ENCODE peak calls at places on chromosomes 5 and 9, in six cellular contexts. O is IMR-90, Z is mesenchymal stem cell, J is H1, I is H9, K is trophoblast cell. T is an unnamed sample.

GRCh38 chr5:151041577-151042268 is 21.3 kb downstream of the GPX3 start:
- DNase-seq in O (no peak), Z (no peak), J (no peak), I (no peak), K (no peak), T (no peak)

GRCh38 chr5:21142791-21143190 is 1154.8 kb upstream of the CDH18 start:
- DNase-seq in O (no peak), Z (no peak), J (no peak), I (no peak), K (no peak), T (no peak)

GRCh38 chr5:139873033-139873794 is 77.6 kb downstream of the PSD2 start:
- DNase-seq in O (no peak), Z (no peak), J (no peak), I (no peak), K (no peak), T (no peak)

GRCh38 chr5:51622161-51622790 is 239.0 kb downstream of the ISL1 start:
- DNase-seq in O (no peak), Z (no peak), J (no peak), I (no peak), K (no peak), T (no peak)

GRCh38 chr9:124040935-124041816 is 29.6 kb downstream of the LHX2 start:
- DNase-seq in O (no peak), Z (no peak), J (peak), I (peak), K (no peak), T (no peak)

GRCh38 chr9:116806075-116806474 is 119.0 kb downstream of the TRIM32 start:
- DNase-seq in O (peak), Z (peak), J (peak), I (peak), K (no peak), T (peak)

GRCh38 chr5:142561029-142561428 is 124.9 kb downstream of the FGF1 start:
- DNase-seq in O (peak), Z (no peak), J (no peak), I (no peak), K (no peak), T (no peak)

GRCh38 chr5:14036514-14036913 is 92.0 kb upstream of the DNAH5 start:
- DNase-seq in O (peak), Z (peak), J (no peak), I (peak), K (no peak), T (no peak)

GRCh38 chr5:59007460-59008063 is 424.7 kb downstream of the RAB3C start:
- DNase-seq in O (peak), Z (peak), J (no peak), I (no peak), K (no peak), T (no peak)

GRCh38 chr9:136517012-136517743 is 28.7 kb downstream of the NOTCH1 start:
- DNase-seq in O (no peak), Z (no peak), J (no peak), I (no peak), K (no peak), T (no peak)

GRCh38 chr5:5141625-5142527 is 1.7 kb downstream of the ADAMTS16 start:
- DNase-seq in O (peak), Z (peak), J (no peak), I (no peak), K (peak), T (peak)

GRCh38 chr9:8883313-8883712 is 1083.7 kb upstream of the DMAC1 start:
- DNase-seq in O (no peak), Z (no peak), J (no peak), I (no peak), K (no peak), T (no peak)

GRCh38 chr9:127505396-127506116 is 54.2 kb downstream of the LRSAM1 start:
- DNase-seq in O (no peak), Z (peak), J (peak), I (peak), K (no peak), T (no peak)

GRCh38 chr5:179186092-179186419 is 125.9 kb downstream of the ZNF354C start:
- DNase-seq in O (no peak), Z (no peak), J (no peak), I (no peak), K (no peak), T (no peak)

GRCh38 chr5:135212361-135213033 is 178.5 kb upstream of the PITX1 start:
- DNase-seq in O (no peak), Z (no peak), J (peak), I (peak), K (no peak), T (no peak)

GRCh38 chr9:76717176-76717575 is 47.1 kb upstream of the PCA3 start:
- DNase-seq in O (no peak), Z (no peak), J (no peak), I (no peak), K (no peak), T (no peak)

GRCh38 chr9:130421802-130422276 is 22.9 kb upstream of the ASS1 start:
- DNase-seq in O (peak), Z (peak), J (peak), I (peak), K (no peak), T (no peak)

GRCh38 chr9:36318212-36318802 is 60.1 kb upstream of the GNE start:
- DNase-seq in O (no peak), Z (no peak), J (no peak), I (no peak), K (no peak), T (no peak)

GRCh38 chr5:33800221-33800950 is 91.4 kb downstream of the ADAMTS12 start:
- DNase-seq in O (no peak), Z (no peak), J (no peak), I (no peak), K (no peak), T (no peak)

GRCh38 chr5:95934207-95934804 is 27.3 kb downstream of the ELL2 start:
- DNase-seq in O (no peak), Z (no peak), J (no peak), I (no peak), K (no peak), T (no peak)

GRCh38 chr9:97979778-97980478 is 3.2 kb upstream of the ANP32B start:
- DNase-seq in O (no peak), Z (no peak), J (no peak), I (no peak), K (no peak), T (no peak)

GRCh38 chr9:90832251-90832650 is 30.6 kb downstream of the SYK start:
- DNase-seq in O (no peak), Z (no peak), J (no peak), I (peak), K (no peak), T (no peak)

GRCh38 chr9:132384376-132384775 is 22.3 kb downstream of the TTF1 start:
- DNase-seq in O (no peak), Z (no peak), J (no peak), I (no peak), K (no peak), T (no peak)

GRCh38 chr5:88881566-88881965 is 1.4 kb downstream of the MEF2C start:
- DNase-seq in O (peak), Z (peak), J (no peak), I (no peak), K (no peak), T (no peak)

GRCh38 chr9:122849546-122849945 is 21.2 kb upstream of the PDCL start:
- DNase-seq in O (no peak), Z (no peak), J (no peak), I (no peak), K (no peak), T (no peak)

GRCh38 chr5:109455598-109456096 is 45.9 kb upstream of the PJA2 start:
- DNase-seq in O (peak), Z (peak), J (no peak), I (no peak), K (peak), T (no peak)
- H2AFZ ChIP-seq in O (peak), Z (no peak), J (peak), I (no peak), K (no peak), T (peak)

DNA sequence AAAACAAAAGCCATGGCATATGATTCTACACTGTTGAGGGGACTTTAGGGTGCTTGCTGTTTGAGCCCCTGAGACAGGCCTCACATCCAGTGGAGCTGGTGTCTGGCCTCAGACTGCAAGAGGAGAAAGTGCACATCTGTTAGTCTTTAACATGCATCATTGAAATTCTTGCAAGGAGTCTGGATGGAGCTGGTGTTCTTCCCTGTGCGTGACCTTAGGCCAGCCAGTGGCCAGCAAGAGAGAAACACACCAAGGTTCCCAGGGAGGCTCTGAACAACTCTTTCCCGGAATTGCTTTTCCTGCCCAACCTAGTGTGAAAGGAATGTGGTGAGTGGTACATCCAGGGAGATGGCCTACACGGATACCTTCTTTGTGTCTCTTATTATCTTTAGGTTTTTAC is 282.8 kb upstream of the TNC start:
- DNase-seq in O (peak), Z (peak), J (no peak), I (no peak), K (no peak), T (no peak)
- H2AK5ac ChIP-seq in O (no peak), Z (no peak), J (no peak), I (no peak), K (no peak), T (no peak)

GRCh38 chr9:88388886-88389617 is 808 bp downstream of the SPIN1 start:
- DNase-seq in O (peak), Z (peak), J (peak), I (peak), K (peak), T (peak)
- H2AFZ ChIP-seq in O (peak), Z (no peak), J (no peak), I (no peak), K (no peak), T (peak)

DNA sequence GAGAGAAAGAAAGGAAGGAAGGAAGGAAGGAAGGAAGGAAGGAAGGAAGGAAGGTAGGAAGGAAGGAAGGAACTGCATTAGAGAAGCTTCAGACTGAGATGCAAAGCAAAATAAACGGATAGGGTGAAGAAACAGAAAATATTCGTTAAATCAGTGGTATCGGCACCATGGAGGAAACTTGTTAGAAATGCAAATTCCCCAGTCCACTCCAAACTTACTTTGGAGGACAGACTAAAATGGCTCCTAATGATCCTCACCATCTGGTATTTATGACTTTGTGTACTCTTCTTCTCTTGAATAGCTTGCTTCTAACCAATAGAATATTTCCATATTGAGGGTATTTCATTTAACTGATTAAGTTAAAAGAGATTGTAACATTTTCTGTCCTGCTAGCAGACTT is 87.9 kb upstream of the GCNT4 start:
- DNase-seq in O (no peak), Z (no peak), J (no peak), I (no peak), K (no peak), T (no peak)
- H2AK5ac ChIP-seq in O (no peak), Z (no peak), J (no peak), I (no peak), K (no peak), T (no peak)

GRCh38 chr9:99894826-99895225 is 11.6 kb upstream of the STX17 start:
- DNase-seq in O (no peak), Z (no peak), J (no peak), I (no peak), K (no peak), T (no peak)
- H2AFZ ChIP-seq in O (peak), Z (no peak), J (peak), I (no peak), K (no peak), T (peak)

DNA sequence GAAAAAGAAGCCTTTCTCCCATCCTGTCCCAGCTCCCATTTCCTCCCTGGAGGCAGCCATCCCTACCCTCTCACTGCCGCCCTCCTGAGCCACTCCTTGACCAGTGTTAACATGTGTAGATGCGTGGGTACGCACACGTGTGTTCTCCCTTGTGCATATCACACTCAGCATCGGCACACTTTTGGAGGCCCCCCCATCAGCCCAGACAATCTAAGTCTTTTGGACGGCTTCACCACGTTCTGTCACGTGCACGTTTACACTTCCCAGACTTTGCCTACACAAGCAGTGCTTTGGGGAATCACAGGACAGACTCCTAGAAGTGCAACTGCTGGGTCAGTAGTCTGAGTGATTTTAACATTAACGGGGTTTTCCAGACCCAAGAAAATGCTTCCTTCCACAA is 18.0 kb downstream of the HRH2 start:
- DNase-seq in O (no peak), Z (no peak), J (no peak), I (no peak), K (no peak), T (no peak)
- H2AK5ac ChIP-seq in O (no peak), Z (no peak), J (no peak), I (no peak), K (no peak), T (no peak)

GRCh38 chr5:166772770-166773169 is 1518.7 kb upstream of the WWC1 start:
- DNase-seq in O (no peak), Z (peak), J (no peak), I (no peak), K (no peak), T (no peak)

GRCh38 chr5:166768536-166768935 is 1522.9 kb upstream of the WWC1 start:
- DNase-seq in O (no peak), Z (peak), J (no peak), I (no peak), K (no peak), T (no peak)

DNA sequence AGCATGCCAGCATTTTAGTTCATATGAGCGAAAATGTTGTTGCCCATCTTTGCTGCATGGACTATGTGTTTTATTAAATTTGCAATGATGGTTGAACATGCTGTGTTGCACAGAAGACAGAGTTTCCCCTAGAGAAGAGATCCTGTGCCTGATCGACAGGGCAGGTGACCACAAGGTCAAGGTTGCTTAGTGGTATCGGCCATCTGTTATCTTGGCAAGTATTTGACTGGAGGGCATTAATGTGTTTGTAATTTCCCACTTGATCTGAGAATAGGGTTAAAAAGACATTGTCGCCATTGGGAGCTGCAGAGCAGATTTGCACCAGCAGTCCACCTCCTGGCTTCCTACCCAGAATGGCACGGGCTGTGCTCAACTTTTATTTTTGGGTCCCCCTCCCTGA is 1523.6 kb upstream of the WWC1 start:
- DNase-seq in O (no peak), Z (no peak), J (no peak), I (no peak), K (no peak), T (no peak)
- H2AFZ ChIP-seq in O (no peak), Z (no peak), J (no peak), I (no peak), K (no peak), T (no peak)

GRCh38 chr9:113584728-113585442 is 121.4 kb downstream of the RGS3 start:
- DNase-seq in O (no peak), Z (no peak), J (no peak), I (no peak), K (no peak), T (no peak)
- H2AK5ac ChIP-seq in O (no peak), Z (no peak), J (no peak), I (no peak), K (no peak), T (no peak)

GRCh38 chr5:169742773-169743296 is 105.8 kb downstream of the DOCK2 start:
- DNase-seq in O (peak), Z (peak), J (no peak), I (no peak), K (no peak), T (no peak)
- H2AFZ ChIP-seq in O (peak), Z (no peak), J (no peak), I (no peak), K (no peak), T (no peak)

GRCh38 chr9:70324963-70325362 is 66.2 kb downstream of the SMC5 start:
- DNase-seq in O (peak), Z (peak), J (no peak), I (no peak), K (no peak), T (no peak)
- H2AK5ac ChIP-seq in O (no peak), Z (no peak), J (no peak), I (no peak), K (no peak), T (no peak)